ENCODE peak calls at places on chromosomes 16 and 17, in ten cellular contexts. G is stomach; O is activated CD8-positive, alpha-beta T cell treated with anti-CD3 and anti-CD28 coated beads for 36 hours; Q is AG10803; X is body of pancreas; B is Peyer's patch; K is lower lobe of right lung; F is retinal pigment epithelial cell; J is HFFc6; U is foreskin fibroblast. E is an unnamed sample.

GRCh38 chr16:88969361-88969831 is 7.6 kb downstream of the CBFA2T3 start:
- DNase-seq in G (no peak), Q (no peak), U (no peak), J (no peak), K (peak), X (no peak), O (no peak), B (no peak), F (no peak), E (no peak)

GRCh38 chr16:82231021-82231787 is 61.2 kb upstream of the MPHOSPH6 start:
- DNase-seq in U (no peak), K (no peak), J (no peak), F (no peak), B (no peak), G (no peak), Q (no peak), X (peak), O (no peak), E (no peak)

GRCh38 chr16:1175566-1176279 is 22.8 kb downstream of the CACNA1H start:
- DNase-seq in J (no peak), Q (no peak), G (no peak), U (no peak), F (no peak), B (no peak), X (no peak), K (no peak), O (no peak), E (no peak)

GRCh38 chr16:47320546-47321315 is 140.1 kb downstream of the ITFG1 start:
- DNase-seq in Q (peak), G (no peak), K (no peak), F (no peak), X (no peak), B (no peak), J (peak), U (peak), O (no peak), E (no peak)

GRCh38 chr16:86872833-86873232 is 294.5 kb downstream of the FOXL1 start:
- DNase-seq in U (no peak), F (no peak), B (no peak), X (no peak), O (no peak), G (no peak), J (no peak), K (no peak), Q (no peak), E (no peak)

GRCh38 chr17:71023631-71024030 is 854.3 kb downstream of the KCNJ2 start:
- DNase-seq in X (no peak), J (no peak), U (no peak), F (no peak), K (no peak), Q (peak), G (no peak), O (no peak), B (no peak), E (no peak)

GRCh38 chr16:57892041-57892440 is 78.9 kb downstream of the CNGB1 start:
- DNase-seq in B (no peak), K (no peak), Q (peak), U (no peak), G (no peak), J (peak), O (no peak), F (no peak), X (no peak), E (no peak)

GRCh38 chr17:45388604-45389325 is 43.9 kb downstream of the ARHGAP27 start:
- DNase-seq in Q (peak), O (peak), U (peak), J (peak), K (no peak), X (no peak), F (no peak), B (no peak), G (no peak), E (no peak)

GRCh38 chr17:42720996-42721583 is 23.8 kb downstream of the EZH1 start:
- DNase-seq in K (no peak), B (no peak), O (peak), F (peak), Q (peak), G (no peak), U (peak), J (peak), X (peak), E (no peak)

GRCh38 chr17:18921912-18922451 is 30.0 kb upstream of the SLC5A10 start:
- DNase-seq in O (peak), J (no peak), B (no peak), X (no peak), K (no peak), U (no peak), Q (no peak), G (no peak), F (no peak), E (no peak)

GRCh38 chr17:9520649-9521435 is 54.8 kb downstream of the STX8 start:
- DNase-seq in J (no peak), B (no peak), G (no peak), U (no peak), X (no peak), O (no peak), F (no peak), K (no peak), Q (no peak), E (no peak)
- TF ChIP-seq CTCF in J (no peak), B (no peak), G (no peak), U (no peak), X (no peak), O (no peak), F (no peak), K (no peak), Q (no peak), E (no peak)

GRCh38 chr17:55177914-55178217 is 86.9 kb upstream of the HLF start:
- DNase-seq in U (peak), Q (peak), J (no peak), X (no peak), B (no peak), F (no peak), K (no peak), O (no peak), G (no peak), E (no peak)

GRCh38 chr17:55172612-55173011 is 92.1 kb upstream of the HLF start:
- DNase-seq in Q (no peak), J (no peak), F (no peak), B (no peak), K (no peak), G (no peak), X (no peak), U (no peak), O (no peak), E (no peak)

GRCh38 chr17:55174133-55174532 is 90.6 kb upstream of the HLF start:
- DNase-seq in O (no peak), J (no peak), Q (no peak), B (no peak), X (no peak), F (no peak), K (no peak), U (no peak), G (no peak), E (no peak)

GRCh38 chr17:55175788-55176425 is 88.9 kb upstream of the HLF start:
- DNase-seq in B (no peak), J (no peak), K (no peak), X (no peak), O (no peak), F (no peak), G (no peak), U (no peak), Q (no peak), E (no peak)

GRCh38 chr17:55177159-55177913 is 87.4 kb upstream of the HLF start:
- DNase-seq in G (no peak), F (no peak), Q (peak), J (no peak), O (no peak), X (no peak), K (no peak), U (peak), B (no peak), E (no peak)
- TF ChIP-seq CTCF in G (no peak), F (peak), Q (peak), J (peak), O (no peak), X (no peak), K (no peak), U (no peak), B (no peak), E (peak)

DNA sequence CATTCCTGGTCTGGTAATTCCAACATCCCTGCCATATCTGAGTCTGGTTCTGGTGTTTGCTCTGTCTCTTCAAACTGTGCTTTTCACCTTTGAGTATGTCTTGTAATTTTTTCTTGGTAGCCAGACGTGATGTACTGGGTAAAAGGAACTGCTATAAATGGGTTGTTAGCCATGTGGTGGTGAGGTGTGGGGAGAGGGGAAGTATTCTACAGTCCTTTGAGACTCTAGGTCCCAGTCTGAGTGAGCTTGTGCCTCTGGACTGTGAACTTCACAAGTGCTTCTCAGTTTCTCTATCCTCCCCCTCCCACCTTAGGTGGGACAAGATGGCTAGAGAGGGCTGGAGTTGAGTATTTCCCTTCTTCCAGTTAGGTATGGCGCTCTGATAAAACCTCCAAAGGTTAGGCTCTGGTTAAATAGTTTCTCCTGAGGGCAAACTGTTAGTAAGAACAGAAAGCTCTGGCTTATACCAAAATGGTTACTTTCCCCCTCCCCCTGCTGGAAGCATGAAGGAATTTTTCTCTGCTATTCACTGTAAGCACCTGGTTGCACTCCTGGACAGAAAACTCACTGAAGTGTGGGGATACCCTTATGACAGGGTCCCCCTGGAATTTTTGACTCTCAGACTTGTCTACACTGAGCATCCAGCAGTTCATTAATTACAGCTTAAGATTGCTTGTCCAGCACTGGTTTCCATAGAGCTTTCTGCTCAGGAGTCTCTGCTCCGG is 87.8 kb downstream of the MARCHF10 start:
- DNase-seq in F (no peak), G (no peak), O (no peak), U (no peak), X (no peak), B (no peak), K (no peak), J (no peak), Q (no peak), E (no peak)
- TF ChIP-seq CTCF in F (peak), G (no peak), O (no peak), U (no peak), X (no peak), B (no peak), K (peak), J (peak), Q (peak), E (peak)

GRCh38 chr17:29051731-29052130 is 8.8 kb downstream of the PIPOX start:
- DNase-seq in K (no peak), O (no peak), Q (no peak), G (no peak), B (no peak), F (no peak), J (no peak), X (no peak), U (no peak), E (peak)

GRCh38 chr17:29048440-29049360 is 5.8 kb downstream of the PIPOX start:
- DNase-seq in U (no peak), J (peak), G (no peak), K (no peak), F (no peak), Q (no peak), X (no peak), O (no peak), B (no peak), E (peak)

GRCh38 chr17:29050176-29050575 is 7.2 kb downstream of the PIPOX start:
- DNase-seq in U (no peak), B (no peak), G (no peak), F (no peak), K (no peak), J (no peak), O (no peak), X (no peak), Q (no peak), E (peak)

GRCh38 chr17:29051194-29051593 is 8.3 kb downstream of the PIPOX start:
- DNase-seq in G (no peak), J (no peak), X (no peak), O (no peak), Q (no peak), U (no peak), F (no peak), K (no peak), B (no peak), E (no peak)

DNA sequence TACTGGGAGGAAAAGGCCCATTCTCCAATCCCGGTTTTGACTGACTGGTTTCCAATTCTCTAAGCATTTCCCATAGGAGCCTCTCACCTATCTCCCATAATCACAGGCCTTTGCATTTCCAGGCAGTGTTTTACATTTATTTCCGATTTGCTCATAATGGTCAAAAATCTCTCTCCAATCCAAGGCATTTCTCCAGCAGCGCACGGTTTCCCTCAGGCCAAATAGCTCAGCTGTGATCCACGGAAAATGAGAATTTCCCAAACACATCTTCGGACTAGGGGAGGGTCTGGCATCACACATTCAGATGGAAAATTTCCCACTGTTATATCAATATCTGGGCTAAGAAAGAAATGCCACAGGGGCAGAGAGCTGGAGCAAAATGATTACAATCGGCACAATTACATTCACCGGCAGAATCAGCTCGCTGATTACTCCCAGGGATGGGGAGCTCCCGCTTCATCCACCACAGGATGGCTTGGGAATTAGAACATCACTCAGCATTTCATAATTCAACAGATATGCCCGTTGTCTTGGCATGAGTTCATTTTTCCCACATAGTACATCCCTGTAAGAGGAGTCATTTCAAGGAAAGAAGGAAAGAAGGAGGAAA is 6.7 kb downstream of the PIPOX start:
- DNase-seq in J (no peak), G (no peak), B (no peak), K (no peak), U (no peak), F (no peak), Q (no peak), X (no peak), O (no peak), E (no peak)
- TF ChIP-seq CTCF in J (no peak), G (no peak), B (no peak), K (no peak), U (no peak), F (no peak), Q (no peak), X (no peak), O (no peak), E (no peak)

GRCh38 chr16:12095275-12096161 is 119.0 kb downstream of the SNX29 start:
- DNase-seq in Q (peak), B (peak), O (peak), G (peak), K (peak), U (peak), F (no peak), X (peak), J (peak), E (no peak)
- TF ChIP-seq CTCF in Q (peak), B (peak), O (peak), G (peak), K (peak), U (peak), F (peak), X (peak), J (peak), E (peak)

DNA sequence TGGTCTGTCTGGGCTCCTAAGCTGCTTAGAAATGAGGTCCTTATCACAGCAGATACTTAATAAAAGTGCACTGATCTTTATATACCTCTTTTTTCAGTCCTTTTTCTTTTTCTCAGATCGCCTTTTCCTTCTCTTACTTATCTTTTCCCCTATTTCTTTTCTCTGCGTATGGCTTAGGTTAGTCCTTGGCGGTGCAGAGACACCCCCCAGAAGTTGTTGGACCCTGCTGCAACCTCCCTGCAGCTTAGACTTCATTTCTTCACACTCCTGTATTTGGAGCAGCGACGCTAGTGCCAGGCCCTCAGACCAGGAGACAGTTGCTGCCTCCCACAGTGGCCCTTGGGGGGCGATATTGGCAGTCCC is 67.6 kb downstream of the CENPV start:
- DNase-seq in Q (no peak), O (no peak), K (no peak), J (no peak), B (no peak), F (no peak), U (no peak), G (no peak), X (no peak), E (no peak)
- TF ChIP-seq CTCF in Q (peak), O (peak), K (peak), J (peak), B (no peak), F (peak), U (peak), G (no peak), X (no peak), E (peak)